ENCODE peak calls at places on chromosomes 16 and 17, in six cellular contexts. One of them, this sample, is unnamed. For H3K4me1, the result is how much of the 10 kb centered on the place peaks cover.

GRCh38 chr17:39027440-39028035 is 60.3 kb upstream of the FBXO47 start:
- DNase-seq in neural progenitor cell: peak
- DNase-seq in colonic mucosa: no peak
- DNase-seq in neuronal stem cell: no peak
- DNase-seq in fibroblast of lung: no peak
- DNase-seq in kidney: no peak
- DNase-seq in this sample: no peak

GRCh38 chr17:15291674-15292361 is 26.7 kb upstream of the PMP22 start:
- DNase-seq in colonic mucosa: no peak
- DNase-seq in neuronal stem cell: no peak
- DNase-seq in fibroblast of lung: peak
- DNase-seq in kidney: no peak
- DNase-seq in neural progenitor cell: no peak
- DNase-seq in this sample: no peak

GRCh38 chr16:58499615-58500328 is at the start of gene NDRG4:
- DNase-seq in kidney: peak
- DNase-seq in neural progenitor cell: peak
- DNase-seq in fibroblast of lung: peak
- DNase-seq in neuronal stem cell: peak
- DNase-seq in colonic mucosa: peak
- DNase-seq in this sample: peak

GRCh38 chr16:19375561-19376158 is 42.0 kb upstream of the TMC5 start:
- DNase-seq in kidney: no peak
- DNase-seq in fibroblast of lung: peak
- DNase-seq in neuronal stem cell: peak
- DNase-seq in neural progenitor cell: peak
- DNase-seq in colonic mucosa: peak
- DNase-seq in this sample: peak

GRCh38 chr17:72488542-72489272 is 367.9 kb downstream of the SOX9 start:
- DNase-seq in colonic mucosa: peak
- DNase-seq in kidney: no peak
- DNase-seq in fibroblast of lung: no peak
- DNase-seq in neuronal stem cell: no peak
- DNase-seq in neural progenitor cell: no peak
- DNase-seq in this sample: no peak

GRCh38 chr17:10600551-10600950 is 51.1 kb upstream of the MYH2 start:
- DNase-seq in neural progenitor cell: no peak
- DNase-seq in fibroblast of lung: peak
- DNase-seq in kidney: no peak
- DNase-seq in colonic mucosa: no peak
- DNase-seq in neuronal stem cell: no peak
- DNase-seq in this sample: peak

GRCh38 chr16:29820730-29821662 is 734 bp downstream of the MVP start:
- DNase-seq in neuronal stem cell: no peak
- DNase-seq in colonic mucosa: peak
- DNase-seq in neural progenitor cell: no peak
- DNase-seq in fibroblast of lung: no peak
- DNase-seq in kidney: peak
- DNase-seq in this sample: peak

GRCh38 chr17:29133146-29133713 is 47.0 kb downstream of the MYO18A start:
- DNase-seq in neural progenitor cell: no peak
- DNase-seq in colonic mucosa: no peak
- DNase-seq in fibroblast of lung: peak
- DNase-seq in kidney: no peak
- DNase-seq in neuronal stem cell: no peak
- DNase-seq in this sample: peak

GRCh38 chr17:40615295-40615988 is 32.2 kb downstream of the SMARCE1 start:
- DNase-seq in neuronal stem cell: peak
- DNase-seq in colonic mucosa: peak
- DNase-seq in neural progenitor cell: peak
- DNase-seq in fibroblast of lung: peak
- DNase-seq in kidney: peak
- DNase-seq in this sample: peak

GRCh38 chr16:56691885-56692284 is 9.6 kb downstream of the MT1X start:
- DNase-seq in kidney: no peak
- DNase-seq in fibroblast of lung: no peak
- DNase-seq in neural progenitor cell: no peak
- DNase-seq in colonic mucosa: peak
- DNase-seq in neuronal stem cell: no peak
- DNase-seq in this sample: peak

GRCh38 chr17:55749985-55750384 is 866 bp upstream of the PCTP start:
- DNase-seq in colonic mucosa: no peak
- DNase-seq in kidney: no peak
- DNase-seq in fibroblast of lung: no peak
- DNase-seq in neuronal stem cell: no peak
- DNase-seq in neural progenitor cell: no peak
- DNase-seq in this sample: no peak

GRCh38 chr16:4762205-4762604 is 4.8 kb downstream of the ZNF500 start:
- DNase-seq in kidney: no peak
- DNase-seq in neural progenitor cell: no peak
- DNase-seq in neuronal stem cell: no peak
- DNase-seq in fibroblast of lung: no peak
- DNase-seq in colonic mucosa: no peak
- DNase-seq in this sample: no peak

GRCh38 chr16:20322696-20323095 is 4.6 kb downstream of the GP2 start:
- DNase-seq in kidney: no peak
- DNase-seq in fibroblast of lung: no peak
- DNase-seq in neuronal stem cell: no peak
- DNase-seq in neural progenitor cell: no peak
- DNase-seq in colonic mucosa: no peak
- DNase-seq in this sample: no peak

GRCh38 chr17:81601525-81602120 is 35.3 kb downstream of the NPLOC4 start:
- DNase-seq in neural progenitor cell: peak
- DNase-seq in kidney: no peak
- DNase-seq in neuronal stem cell: peak
- DNase-seq in colonic mucosa: peak
- DNase-seq in fibroblast of lung: peak
- DNase-seq in this sample: peak

GRCh38 chr16:74627506-74628220 is 20.7 kb upstream of the GLG1 start:
- DNase-seq in neural progenitor cell: no peak
- DNase-seq in fibroblast of lung: peak
- DNase-seq in colonic mucosa: no peak
- DNase-seq in kidney: no peak
- DNase-seq in neuronal stem cell: no peak
- DNase-seq in this sample: peak

GRCh38 chr16:53900678-53901077 is 196.7 kb downstream of the FTO start:
- DNase-seq in neuronal stem cell: no peak
- DNase-seq in neural progenitor cell: no peak
- DNase-seq in kidney: no peak
- DNase-seq in fibroblast of lung: no peak
- DNase-seq in colonic mucosa: no peak
- DNase-seq in this sample: no peak

GRCh38 chr17:7203391-7203790 is 16.2 kb downstream of the DLG4 start:
- DNase-seq in fibroblast of lung: no peak
- DNase-seq in neuronal stem cell: no peak
- DNase-seq in colonic mucosa: no peak
- DNase-seq in kidney: no peak
- DNase-seq in neural progenitor cell: no peak
- DNase-seq in this sample: no peak

GRCh38 chr16:79562166-79562823 is 38.2 kb downstream of the MAF start:
- DNase-seq in fibroblast of lung: no peak
- DNase-seq in kidney: no peak
- DNase-seq in colonic mucosa: no peak
- DNase-seq in neural progenitor cell: no peak
- DNase-seq in neuronal stem cell: no peak
- DNase-seq in this sample: no peak

GRCh38 chr17:42463976-42464400 is 5.3 kb downstream of the ATP6V0A1 start:
- DNase-seq in fibroblast of lung: no peak
- DNase-seq in colonic mucosa: peak
- DNase-seq in neuronal stem cell: no peak
- DNase-seq in neural progenitor cell: no peak
- DNase-seq in kidney: no peak
- DNase-seq in this sample: no peak

GRCh38 chr16:80932725-80933124 is 74.0 kb downstream of the CMC2 start:
- DNase-seq in neuronal stem cell: no peak
- DNase-seq in neural progenitor cell: no peak
- DNase-seq in kidney: peak
- DNase-seq in colonic mucosa: peak
- DNase-seq in fibroblast of lung: peak
- DNase-seq in this sample: peak

GRCh38 chr16:30931068-30931655 is 7.8 kb downstream of the FBXL19 start:
- DNase-seq in neural progenitor cell: no peak
- DNase-seq in kidney: no peak
- DNase-seq in colonic mucosa: no peak
- DNase-seq in neuronal stem cell: no peak
- DNase-seq in fibroblast of lung: no peak
- DNase-seq in this sample: no peak

GRCh38 chr16:11004957-11005610 is 60.7 kb downstream of the CLEC16A start:
- DNase-seq in fibroblast of lung: peak
- DNase-seq in neuronal stem cell: no peak
- DNase-seq in neural progenitor cell: no peak
- DNase-seq in colonic mucosa: no peak
- DNase-seq in kidney: no peak
- DNase-seq in this sample: peak

GRCh38 chr16:9417898-9418297 is 326.5 kb downstream of the HAPSTR1 start:
- DNase-seq in colonic mucosa: no peak
- DNase-seq in kidney: no peak
- DNase-seq in neuronal stem cell: no peak
- DNase-seq in fibroblast of lung: no peak
- DNase-seq in neural progenitor cell: no peak
- DNase-seq in this sample: no peak

GRCh38 chr17:73343168-73343634 is 31.4 kb upstream of the CDC42EP4 start:
- DNase-seq in kidney: peak
- DNase-seq in fibroblast of lung: peak
- DNase-seq in neuronal stem cell: peak
- DNase-seq in colonic mucosa: no peak
- DNase-seq in neural progenitor cell: peak
- DNase-seq in this sample: peak

GRCh38 chr16:24729967-24730815 is 740 bp downstream of the TNRC6A start:
- DNase-seq in colonic mucosa: peak
- DNase-seq in neural progenitor cell: peak
- DNase-seq in neuronal stem cell: peak
- DNase-seq in fibroblast of lung: peak
- DNase-seq in kidney: no peak
- DNase-seq in this sample: peak

GRCh38 chr17:20066253-20066652 is 57.1 kb downstream of the SPECC1 start:
- DNase-seq in kidney: no peak
- DNase-seq in neural progenitor cell: no peak
- DNase-seq in fibroblast of lung: peak
- DNase-seq in neuronal stem cell: no peak
- DNase-seq in colonic mucosa: no peak
- DNase-seq in this sample: peak

GRCh38 chr17:29579866-29580771 is 9.3 kb downstream of the GIT1 start:
- DNase-seq in neuronal stem cell: no peak
- DNase-seq in kidney: peak
- DNase-seq in fibroblast of lung: peak
- DNase-seq in colonic mucosa: peak
- DNase-seq in neural progenitor cell: peak
- DNase-seq in this sample: peak

GRCh38 chr16:87538160-87538559 is 45.3 kb upstream of the ZCCHC14 start:
- DNase-seq in fibroblast of lung: no peak
- DNase-seq in colonic mucosa: no peak
- DNase-seq in kidney: no peak
- DNase-seq in neuronal stem cell: no peak
- DNase-seq in neural progenitor cell: no peak
- DNase-seq in this sample: peak
- H3K9ac ChIP-seq in fibroblast of lung: no peak
- H3K9ac ChIP-seq in colonic mucosa: no peak
- H3K9ac ChIP-seq in kidney: no peak
- H3K9ac ChIP-seq in neuronal stem cell: no peak
- H3K9ac ChIP-seq in neural progenitor cell: no peak
- H3K9ac ChIP-seq in this sample: peak

GRCh38 chr17:83135692-83136091 is 56.3 kb downstream of the METRNL start:
- DNase-seq in kidney: peak
- DNase-seq in fibroblast of lung: no peak
- DNase-seq in colonic mucosa: peak
- DNase-seq in neural progenitor cell: no peak
- DNase-seq in neuronal stem cell: no peak
- DNase-seq in this sample: no peak

GRCh38 chr17:83133302-83134121 is 54.1 kb downstream of the METRNL start:
- DNase-seq in neural progenitor cell: no peak
- DNase-seq in neuronal stem cell: no peak
- DNase-seq in fibroblast of lung: no peak
- DNase-seq in kidney: peak
- DNase-seq in colonic mucosa: peak
- DNase-seq in this sample: peak

GRCh38 chr17:83136931-83137330 is 57.5 kb downstream of the METRNL start:
- DNase-seq in neural progenitor cell: no peak
- DNase-seq in neuronal stem cell: no peak
- DNase-seq in colonic mucosa: peak
- DNase-seq in kidney: peak
- DNase-seq in fibroblast of lung: no peak
- DNase-seq in this sample: no peak

GRCh38 chr17:83136156-83136555 is 56.7 kb downstream of the METRNL start:
- DNase-seq in kidney: peak
- DNase-seq in neuronal stem cell: no peak
- DNase-seq in neural progenitor cell: no peak
- DNase-seq in colonic mucosa: peak
- DNase-seq in fibroblast of lung: no peak
- DNase-seq in this sample: no peak

GRCh38 chr17:83137523-83137922 is 58.1 kb downstream of the METRNL start:
- DNase-seq in neural progenitor cell: no peak
- DNase-seq in fibroblast of lung: no peak
- DNase-seq in colonic mucosa: peak
- DNase-seq in kidney: peak
- DNase-seq in neuronal stem cell: no peak
- DNase-seq in this sample: no peak
- H3K4me1 ChIP-seq in neural progenitor cell: under half
- H3K4me1 ChIP-seq in fibroblast of lung: under half
- H3K4me1 ChIP-seq in colonic mucosa: under half
- H3K4me1 ChIP-seq in kidney: under half
- H3K4me1 ChIP-seq in neuronal stem cell: under half
- H3K4me1 ChIP-seq in this sample: under half

GRCh38 chr16:73054131-73054496 is 6.2 kb upstream of the ZFHX3 start:
- DNase-seq in kidney: no peak
- DNase-seq in neuronal stem cell: no peak
- DNase-seq in colonic mucosa: no peak
- DNase-seq in fibroblast of lung: no peak
- DNase-seq in neural progenitor cell: no peak
- DNase-seq in this sample: no peak
- H3K9ac ChIP-seq in kidney: peak
- H3K9ac ChIP-seq in neuronal stem cell: no peak
- H3K9ac ChIP-seq in colonic mucosa: no peak
- H3K9ac ChIP-seq in fibroblast of lung: peak
- H3K9ac ChIP-seq in neural progenitor cell: no peak
- H3K9ac ChIP-seq in this sample: no peak

GRCh38 chr17:76260220-76260619 is 4.9 kb upstream of the UBALD2 start:
- DNase-seq in neuronal stem cell: no peak
- DNase-seq in kidney: no peak
- DNase-seq in colonic mucosa: no peak
- DNase-seq in neural progenitor cell: no peak
- DNase-seq in fibroblast of lung: no peak
- DNase-seq in this sample: no peak
- H3K4me1 ChIP-seq in neuronal stem cell: under half
- H3K4me1 ChIP-seq in kidney: under half
- H3K4me1 ChIP-seq in colonic mucosa: under half
- H3K4me1 ChIP-seq in neural progenitor cell: under half
- H3K4me1 ChIP-seq in fibroblast of lung: under half
- H3K4me1 ChIP-seq in this sample: under half

DNA sequence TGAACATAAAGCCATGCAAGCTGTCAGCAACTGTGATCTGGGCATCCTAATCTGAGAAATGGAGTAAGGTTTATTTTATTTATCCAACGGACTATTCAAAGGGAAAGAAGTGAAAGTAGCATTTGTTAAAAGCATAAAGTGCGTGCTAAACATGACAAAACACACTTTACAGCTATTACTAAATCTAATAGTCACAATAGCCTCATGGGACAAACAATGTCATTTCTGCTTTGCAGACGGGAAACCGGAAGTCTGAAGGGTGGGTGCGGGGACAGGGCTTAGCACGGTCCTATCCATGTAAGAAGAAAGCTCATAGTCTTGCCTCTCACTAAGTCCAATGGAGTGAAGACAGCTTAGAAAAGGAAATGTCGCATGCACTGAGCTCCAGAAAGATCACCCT is 228.5 kb downstream of the CDH11 start:
- DNase-seq in neural progenitor cell: no peak
- DNase-seq in neuronal stem cell: no peak
- DNase-seq in fibroblast of lung: no peak
- DNase-seq in kidney: peak
- DNase-seq in colonic mucosa: no peak
- DNase-seq in this sample: peak
- H3K9ac ChIP-seq in neural progenitor cell: no peak
- H3K9ac ChIP-seq in neuronal stem cell: no peak
- H3K9ac ChIP-seq in fibroblast of lung: no peak
- H3K9ac ChIP-seq in kidney: no peak
- H3K9ac ChIP-seq in colonic mucosa: no peak
- H3K9ac ChIP-seq in this sample: peak

This sample was measured in GM23248.